ENCODE peak calls at places on chromosomes 5 and 9, in ten cellular contexts. One of them, this sample, is unnamed.
A peak's percentile ranks its signal among the peaks of the same experiment; 100 is the strongest.

GRCh38 chr9:95018099-95018927 is 291.8 kb downstream of the AOPEP start:
- DNase-seq in endothelial cell: no peak
- DNase-seq in T-helper 2 cell: no peak
- DNase-seq in hypothalamus: no peak
- DNase-seq in activated CD8-positive, alpha-beta memory T cell treated with anti-CD3 and anti-CD28 coated beads, Interleukin-2, amount 10 ng/mL, durations not matched to agents 7 days and 5 days: no peak
- DNase-seq in GM10248: peak; percentile 39
- DNase-seq in A172: peak; percentile 91
- DNase-seq in GM20000: peak; percentile 42
- DNase-seq in activated naive CD4-positive, alpha-beta T cell: no peak
- DNase-seq in NCI-H1105 treated with DMSO at 0.1 percent for 48 hours: no peak
- DNase-seq in this sample: no peak

GRCh38 chr5:180868960-180869359 is 7.9 kb upstream of the ZFP62 start:
- DNase-seq in GM20000: peak; percentile 56
- DNase-seq in NCI-H1105 treated with DMSO at 0.1 percent for 48 hours: peak; percentile 36
- DNase-seq in A172: peak; percentile 73
- DNase-seq in GM10248: peak; percentile 50
- DNase-seq in T-helper 2 cell: peak; percentile 46
- DNase-seq in hypothalamus: no peak
- DNase-seq in endothelial cell: peak; percentile 88
- DNase-seq in activated naive CD4-positive, alpha-beta T cell: no peak
- DNase-seq in activated CD8-positive, alpha-beta memory T cell treated with anti-CD3 and anti-CD28 coated beads, Interleukin-2, amount 10 ng/mL, durations not matched to agents 7 days and 5 days: peak; percentile 75
- DNase-seq in this sample: peak; percentile 52

GRCh38 chr9:27726244-27727141 is 153.2 kb upstream of the C9orf72 start:
- DNase-seq in hypothalamus: no peak
- DNase-seq in endothelial cell: peak; percentile 74
- DNase-seq in activated naive CD4-positive, alpha-beta T cell: no peak
- DNase-seq in GM10248: peak; percentile 28
- DNase-seq in T-helper 2 cell: peak; percentile 2
- DNase-seq in GM20000: peak; percentile 30
- DNase-seq in A172: peak; percentile 60
- DNase-seq in NCI-H1105 treated with DMSO at 0.1 percent for 48 hours: peak; percentile 83
- DNase-seq in activated CD8-positive, alpha-beta memory T cell treated with anti-CD3 and anti-CD28 coated beads, Interleukin-2, amount 10 ng/mL, durations not matched to agents 7 days and 5 days: peak; percentile 58
- DNase-seq in this sample: peak; percentile 6

GRCh38 chr9:27379311-27380236 is 82.6 kb upstream of the EQTN start:
- DNase-seq in T-helper 2 cell: no peak
- DNase-seq in activated naive CD4-positive, alpha-beta T cell: no peak
- DNase-seq in GM20000: no peak
- DNase-seq in activated CD8-positive, alpha-beta memory T cell treated with anti-CD3 and anti-CD28 coated beads, Interleukin-2, amount 10 ng/mL, durations not matched to agents 7 days and 5 days: peak; percentile 88
- DNase-seq in endothelial cell: no peak
- DNase-seq in GM10248: no peak
- DNase-seq in NCI-H1105 treated with DMSO at 0.1 percent for 48 hours: no peak
- DNase-seq in A172: no peak
- DNase-seq in hypothalamus: no peak
- DNase-seq in this sample: no peak

GRCh38 chr5:68046445-68046844 is 169.1 kb upstream of the PIK3R1 start:
- DNase-seq in T-helper 2 cell: no peak
- DNase-seq in GM20000: no peak
- DNase-seq in NCI-H1105 treated with DMSO at 0.1 percent for 48 hours: no peak
- DNase-seq in activated naive CD4-positive, alpha-beta T cell: no peak
- DNase-seq in endothelial cell: no peak
- DNase-seq in GM10248: no peak
- DNase-seq in hypothalamus: no peak
- DNase-seq in A172: peak; percentile 96
- DNase-seq in activated CD8-positive, alpha-beta memory T cell treated with anti-CD3 and anti-CD28 coated beads, Interleukin-2, amount 10 ng/mL, durations not matched to agents 7 days and 5 days: no peak
- DNase-seq in this sample: no peak

GRCh38 chr9:134167530-134167931 is 3.2 kb upstream of the RNU6ATAC start:
- DNase-seq in activated naive CD4-positive, alpha-beta T cell: no peak
- DNase-seq in hypothalamus: no peak
- DNase-seq in activated CD8-positive, alpha-beta memory T cell treated with anti-CD3 and anti-CD28 coated beads, Interleukin-2, amount 10 ng/mL, durations not matched to agents 7 days and 5 days: no peak
- DNase-seq in NCI-H1105 treated with DMSO at 0.1 percent for 48 hours: no peak
- DNase-seq in A172: peak; percentile 61
- DNase-seq in T-helper 2 cell: no peak
- DNase-seq in GM10248: no peak
- DNase-seq in GM20000: no peak
- DNase-seq in endothelial cell: no peak
- DNase-seq in this sample: no peak

GRCh38 chr5:174559141-174559540 is 165.2 kb upstream of the MSX2 start:
- DNase-seq in hypothalamus: no peak
- DNase-seq in activated CD8-positive, alpha-beta memory T cell treated with anti-CD3 and anti-CD28 coated beads, Interleukin-2, amount 10 ng/mL, durations not matched to agents 7 days and 5 days: no peak
- DNase-seq in GM10248: no peak
- DNase-seq in GM20000: no peak
- DNase-seq in activated naive CD4-positive, alpha-beta T cell: no peak
- DNase-seq in A172: no peak
- DNase-seq in NCI-H1105 treated with DMSO at 0.1 percent for 48 hours: no peak
- DNase-seq in T-helper 2 cell: no peak
- DNase-seq in endothelial cell: no peak
- DNase-seq in this sample: no peak

GRCh38 chr9:127561491-127562270 is 50.4 kb upstream of the STXBP1 start:
- DNase-seq in GM10248: no peak
- DNase-seq in NCI-H1105 treated with DMSO at 0.1 percent for 48 hours: no peak
- DNase-seq in endothelial cell: no peak
- DNase-seq in hypothalamus: no peak
- DNase-seq in A172: peak; percentile 100
- DNase-seq in GM20000: no peak
- DNase-seq in activated CD8-positive, alpha-beta memory T cell treated with anti-CD3 and anti-CD28 coated beads, Interleukin-2, amount 10 ng/mL, durations not matched to agents 7 days and 5 days: no peak
- DNase-seq in activated naive CD4-positive, alpha-beta T cell: no peak
- DNase-seq in T-helper 2 cell: no peak
- DNase-seq in this sample: no peak

GRCh38 chr5:59506285-59506877 is 387.1 kb downstream of the PDE4D start:
- DNase-seq in GM20000: no peak
- DNase-seq in T-helper 2 cell: no peak
- DNase-seq in NCI-H1105 treated with DMSO at 0.1 percent for 48 hours: peak; percentile 23
- DNase-seq in GM10248: no peak
- DNase-seq in endothelial cell: no peak
- DNase-seq in activated CD8-positive, alpha-beta memory T cell treated with anti-CD3 and anti-CD28 coated beads, Interleukin-2, amount 10 ng/mL, durations not matched to agents 7 days and 5 days: no peak
- DNase-seq in hypothalamus: no peak
- DNase-seq in A172: peak; percentile 26
- DNase-seq in activated naive CD4-positive, alpha-beta T cell: no peak
- DNase-seq in this sample: no peak

GRCh38 chr5:62771331-62771730 is 192.7 kb downstream of the LRRC70 start:
- DNase-seq in hypothalamus: no peak
- DNase-seq in endothelial cell: no peak
- DNase-seq in T-helper 2 cell: no peak
- DNase-seq in GM20000: no peak
- DNase-seq in activated naive CD4-positive, alpha-beta T cell: no peak
- DNase-seq in NCI-H1105 treated with DMSO at 0.1 percent for 48 hours: no peak
- DNase-seq in activated CD8-positive, alpha-beta memory T cell treated with anti-CD3 and anti-CD28 coated beads, Interleukin-2, amount 10 ng/mL, durations not matched to agents 7 days and 5 days: no peak
- DNase-seq in GM10248: no peak
- DNase-seq in A172: no peak
- DNase-seq in this sample: no peak

GRCh38 chr5:73796164-73797141 is 170.5 kb downstream of the ARHGEF28 start:
- DNase-seq in GM10248: peak; percentile 26
- DNase-seq in T-helper 2 cell: no peak
- DNase-seq in hypothalamus: no peak
- DNase-seq in activated CD8-positive, alpha-beta memory T cell treated with anti-CD3 and anti-CD28 coated beads, Interleukin-2, amount 10 ng/mL, durations not matched to agents 7 days and 5 days: peak; percentile 41
- DNase-seq in activated naive CD4-positive, alpha-beta T cell: no peak
- DNase-seq in GM20000: peak; percentile 14
- DNase-seq in A172: peak; percentile 93
- DNase-seq in NCI-H1105 treated with DMSO at 0.1 percent for 48 hours: no peak
- DNase-seq in endothelial cell: no peak
- DNase-seq in this sample: no peak

GRCh38 chr5:33075731-33076130 is 364.6 kb downstream of the NPR3 start:
- DNase-seq in NCI-H1105 treated with DMSO at 0.1 percent for 48 hours: no peak
- DNase-seq in hypothalamus: no peak
- DNase-seq in GM20000: no peak
- DNase-seq in activated naive CD4-positive, alpha-beta T cell: no peak
- DNase-seq in endothelial cell: no peak
- DNase-seq in activated CD8-positive, alpha-beta memory T cell treated with anti-CD3 and anti-CD28 coated beads, Interleukin-2, amount 10 ng/mL, durations not matched to agents 7 days and 5 days: no peak
- DNase-seq in A172: peak; percentile 19
- DNase-seq in T-helper 2 cell: no peak
- DNase-seq in GM10248: no peak
- DNase-seq in this sample: no peak

GRCh38 chr5:102722930-102723329 is 32.2 kb upstream of the PAM start:
- DNase-seq in T-helper 2 cell: no peak
- DNase-seq in A172: peak; percentile 85
- DNase-seq in activated naive CD4-positive, alpha-beta T cell: no peak
- DNase-seq in GM20000: no peak
- DNase-seq in GM10248: no peak
- DNase-seq in activated CD8-positive, alpha-beta memory T cell treated with anti-CD3 and anti-CD28 coated beads, Interleukin-2, amount 10 ng/mL, durations not matched to agents 7 days and 5 days: no peak
- DNase-seq in endothelial cell: no peak
- DNase-seq in hypothalamus: no peak
- DNase-seq in NCI-H1105 treated with DMSO at 0.1 percent for 48 hours: no peak
- DNase-seq in this sample: no peak

GRCh38 chr5:59351076-59351794 is 542.3 kb downstream of the PDE4D start:
- DNase-seq in activated CD8-positive, alpha-beta memory T cell treated with anti-CD3 and anti-CD28 coated beads, Interleukin-2, amount 10 ng/mL, durations not matched to agents 7 days and 5 days: no peak
- DNase-seq in hypothalamus: no peak
- DNase-seq in GM20000: no peak
- DNase-seq in NCI-H1105 treated with DMSO at 0.1 percent for 48 hours: no peak
- DNase-seq in endothelial cell: no peak
- DNase-seq in A172: no peak
- DNase-seq in T-helper 2 cell: no peak
- DNase-seq in activated naive CD4-positive, alpha-beta T cell: no peak
- DNase-seq in GM10248: no peak
- DNase-seq in this sample: no peak

GRCh38 chr9:4382722-4383317 is 83.0 kb upstream of the GLIS3 start:
- DNase-seq in A172: peak; percentile 10
- DNase-seq in activated naive CD4-positive, alpha-beta T cell: no peak
- DNase-seq in GM20000: peak; percentile 40
- DNase-seq in NCI-H1105 treated with DMSO at 0.1 percent for 48 hours: peak; percentile 74
- DNase-seq in T-helper 2 cell: no peak
- DNase-seq in activated CD8-positive, alpha-beta memory T cell treated with anti-CD3 and anti-CD28 coated beads, Interleukin-2, amount 10 ng/mL, durations not matched to agents 7 days and 5 days: no peak
- DNase-seq in GM10248: peak; percentile 25
- DNase-seq in endothelial cell: peak; percentile 18
- DNase-seq in hypothalamus: no peak
- DNase-seq in this sample: peak; percentile 16

GRCh38 chr5:134547579-134547978 is 22.1 kb downstream of the JADE2 start:
- DNase-seq in GM10248: no peak
- DNase-seq in endothelial cell: no peak
- DNase-seq in hypothalamus: no peak
- DNase-seq in activated CD8-positive, alpha-beta memory T cell treated with anti-CD3 and anti-CD28 coated beads, Interleukin-2, amount 10 ng/mL, durations not matched to agents 7 days and 5 days: no peak
- DNase-seq in activated naive CD4-positive, alpha-beta T cell: no peak
- DNase-seq in A172: peak; percentile 79
- DNase-seq in T-helper 2 cell: no peak
- DNase-seq in NCI-H1105 treated with DMSO at 0.1 percent for 48 hours: no peak
- DNase-seq in GM20000: no peak
- DNase-seq in this sample: no peak

GRCh38 chr5:176446884-176447537 is 1.2 kb upstream of the FAF2 start:
- DNase-seq in GM20000: peak; percentile 25
- DNase-seq in T-helper 2 cell: no peak
- DNase-seq in activated naive CD4-positive, alpha-beta T cell: no peak
- DNase-seq in activated CD8-positive, alpha-beta memory T cell treated with anti-CD3 and anti-CD28 coated beads, Interleukin-2, amount 10 ng/mL, durations not matched to agents 7 days and 5 days: peak; percentile 50
- DNase-seq in NCI-H1105 treated with DMSO at 0.1 percent for 48 hours: no peak
- DNase-seq in A172: no peak
- DNase-seq in endothelial cell: peak; percentile 15
- DNase-seq in hypothalamus: no peak
- DNase-seq in GM10248: peak; percentile 26
- DNase-seq in this sample: no peak

GRCh38 chr5:41193462-41194166 is 19.7 kb downstream of the C6 start:
- DNase-seq in activated naive CD4-positive, alpha-beta T cell: no peak
- DNase-seq in endothelial cell: no peak
- DNase-seq in GM20000: no peak
- DNase-seq in GM10248: no peak
- DNase-seq in NCI-H1105 treated with DMSO at 0.1 percent for 48 hours: no peak
- DNase-seq in T-helper 2 cell: no peak
- DNase-seq in A172: peak; percentile 9
- DNase-seq in hypothalamus: peak; percentile 2
- DNase-seq in activated CD8-positive, alpha-beta memory T cell treated with anti-CD3 and anti-CD28 coated beads, Interleukin-2, amount 10 ng/mL, durations not matched to agents 7 days and 5 days: no peak
- DNase-seq in this sample: no peak

GRCh38 chr5:118956727-118957126 is 31.6 kb downstream of the DTWD2 start:
- DNase-seq in GM10248: no peak
- DNase-seq in T-helper 2 cell: no peak
- DNase-seq in GM20000: no peak
- DNase-seq in NCI-H1105 treated with DMSO at 0.1 percent for 48 hours: no peak
- DNase-seq in activated CD8-positive, alpha-beta memory T cell treated with anti-CD3 and anti-CD28 coated beads, Interleukin-2, amount 10 ng/mL, durations not matched to agents 7 days and 5 days: no peak
- DNase-seq in A172: peak; percentile 21
- DNase-seq in activated naive CD4-positive, alpha-beta T cell: no peak
- DNase-seq in endothelial cell: no peak
- DNase-seq in hypothalamus: no peak
- DNase-seq in this sample: no peak

GRCh38 chr5:65366655-65367054 is 115.1 kb downstream of the ADAMTS6 start:
- DNase-seq in endothelial cell: no peak
- DNase-seq in NCI-H1105 treated with DMSO at 0.1 percent for 48 hours: no peak
- DNase-seq in GM10248: no peak
- DNase-seq in GM20000: no peak
- DNase-seq in hypothalamus: no peak
- DNase-seq in A172: no peak
- DNase-seq in activated CD8-positive, alpha-beta memory T cell treated with anti-CD3 and anti-CD28 coated beads, Interleukin-2, amount 10 ng/mL, durations not matched to agents 7 days and 5 days: no peak
- DNase-seq in T-helper 2 cell: no peak
- DNase-seq in activated naive CD4-positive, alpha-beta T cell: no peak
- DNase-seq in this sample: no peak

GRCh38 chr5:17428176-17428800 is 69.7 kb upstream of the TAF11L2 start:
- DNase-seq in T-helper 2 cell: no peak
- DNase-seq in hypothalamus: no peak
- DNase-seq in GM10248: no peak
- DNase-seq in activated CD8-positive, alpha-beta memory T cell treated with anti-CD3 and anti-CD28 coated beads, Interleukin-2, amount 10 ng/mL, durations not matched to agents 7 days and 5 days: no peak
- DNase-seq in endothelial cell: no peak
- DNase-seq in NCI-H1105 treated with DMSO at 0.1 percent for 48 hours: no peak
- DNase-seq in GM20000: no peak
- DNase-seq in A172: no peak
- DNase-seq in activated naive CD4-positive, alpha-beta T cell: no peak
- DNase-seq in this sample: no peak

GRCh38 chr5:50958852-50959457 is 292.5 kb downstream of the PARP8 start:
- DNase-seq in T-helper 2 cell: no peak
- DNase-seq in activated naive CD4-positive, alpha-beta T cell: no peak
- DNase-seq in activated CD8-positive, alpha-beta memory T cell treated with anti-CD3 and anti-CD28 coated beads, Interleukin-2, amount 10 ng/mL, durations not matched to agents 7 days and 5 days: no peak
- DNase-seq in endothelial cell: peak; percentile 58
- DNase-seq in hypothalamus: no peak
- DNase-seq in GM20000: no peak
- DNase-seq in A172: peak; percentile 22
- DNase-seq in NCI-H1105 treated with DMSO at 0.1 percent for 48 hours: peak; percentile 51
- DNase-seq in GM10248: peak; percentile 23
- DNase-seq in this sample: peak; percentile 16

GRCh38 chr5:154677921-154678320 is 77.3 kb upstream of the LARP1 start:
- DNase-seq in endothelial cell: no peak
- DNase-seq in GM10248: no peak
- DNase-seq in activated naive CD4-positive, alpha-beta T cell: no peak
- DNase-seq in T-helper 2 cell: no peak
- DNase-seq in A172: no peak
- DNase-seq in GM20000: no peak
- DNase-seq in hypothalamus: no peak
- DNase-seq in NCI-H1105 treated with DMSO at 0.1 percent for 48 hours: no peak
- DNase-seq in activated CD8-positive, alpha-beta memory T cell treated with anti-CD3 and anti-CD28 coated beads, Interleukin-2, amount 10 ng/mL, durations not matched to agents 7 days and 5 days: no peak
- DNase-seq in this sample: no peak

GRCh38 chr5:34626036-34626435 is 30.1 kb upstream of the RAI14 start:
- DNase-seq in GM10248: no peak
- DNase-seq in activated naive CD4-positive, alpha-beta T cell: no peak
- DNase-seq in A172: peak; percentile 79
- DNase-seq in T-helper 2 cell: no peak
- DNase-seq in endothelial cell: no peak
- DNase-seq in GM20000: no peak
- DNase-seq in NCI-H1105 treated with DMSO at 0.1 percent for 48 hours: no peak
- DNase-seq in activated CD8-positive, alpha-beta memory T cell treated with anti-CD3 and anti-CD28 coated beads, Interleukin-2, amount 10 ng/mL, durations not matched to agents 7 days and 5 days: no peak
- DNase-seq in hypothalamus: no peak
- DNase-seq in this sample: no peak